ENCODE peak calls at places on chromosomes 3 and 15, in six cellular contexts. J is K562, T is GM12891, S is GM12878, F is H1, D is HepG2. H is an unnamed sample.

GRCh38 chr15:51677453-51677852 is 3.9 kb upstream of the SCG3 start:
- DNase-seq in J (no peak), T (no peak), S (no peak), F (no peak), D (no peak), H (no peak)

GRCh38 chr3:126487151-126487771 is 11.6 kb upstream of the ZXDC start:
- DNase-seq in J (peak; percentile 23), T (no peak), S (no peak), F (no peak), D (peak; percentile 58), H (no peak)

GRCh38 chr15:97504031-97504430 is 456.5 kb upstream of the ARRDC4 start:
- DNase-seq in J (no peak), T (no peak), S (no peak), F (no peak), D (no peak), H (no peak)

GRCh38 chr3:44186712-44187111 is 55.0 kb upstream of the TOPAZ1 start:
- DNase-seq in J (no peak), T (no peak), S (no peak), F (no peak), D (no peak), H (no peak)

GRCh38 chr3:153901991-153902390 is 219.2 kb upstream of the ARHGEF26 start:
- DNase-seq in J (no peak), T (no peak), S (no peak), F (no peak), D (no peak), H (no peak)

GRCh38 chr15:95511680-95512079 is 818.8 kb upstream of the NR2F2 start:
- DNase-seq in J (no peak), T (no peak), S (no peak), F (no peak), D (no peak), H (no peak)

GRCh38 chr3:57135964-57136363 is 29.2 kb downstream of the IL17RD start:
- DNase-seq in J (no peak), T (no peak), S (no peak), F (no peak), D (no peak), H (no peak)

GRCh38 chr15:55246567-55246966 is 43.0 kb downstream of the RAB27A start:
- DNase-seq in J (no peak), T (no peak), S (no peak), F (no peak), D (no peak), H (no peak)

GRCh38 chr3:28069438-28069837 is 172.0 kb upstream of the CMC1 start:
- DNase-seq in J (no peak), T (no peak), S (no peak), F (no peak), D (no peak), H (no peak)

GRCh38 chr15:60585743-60586708 is 107.1 kb upstream of the ICE2 start:
- DNase-seq in J (peak; percentile 73), T (peak; percentile 13), S (no peak), F (no peak), D (peak; percentile 68), H (no peak)

GRCh38 chr3:138433892-138434275 is 532 bp upstream of the ESYT3 start:
- DNase-seq in J (no peak), T (no peak), S (no peak), F (no peak), D (no peak), H (no peak)

GRCh38 chr3:164903820-164904451 is 174.4 kb downstream of the SI start:
- DNase-seq in J (no peak), T (no peak), S (no peak), F (no peak), D (no peak), H (no peak)

GRCh38 chr3:52722491-52722890 is 16.6 kb downstream of the SPCS1 start:
- DNase-seq in J (no peak), T (no peak), S (no peak), F (no peak), D (no peak), H (no peak)

GRCh38 chr15:70522323-70522966 is 240.9 kb downstream of the UACA start:
- DNase-seq in J (no peak), T (no peak), S (no peak), F (no peak), D (no peak), H (no peak)

GRCh38 chr3:175159202-175159601 is 300.1 kb downstream of the NAALADL2 start:
- DNase-seq in J (no peak), T (no peak), S (no peak), F (no peak), D (no peak), H (no peak)

GRCh38 chr15:28191832-28192231 is 92.7 kb upstream of the OCA2 start:
- DNase-seq in J (no peak), T (no peak), S (no peak), F (no peak), D (no peak), H (no peak)

GRCh38 chr3:42772670-42773408 is at the start of gene CCDC13:
- DNase-seq in J (peak; percentile 62), T (peak; percentile 93), S (peak; percentile 73), F (peak; percentile 98), D (no peak), H (peak; percentile 88)

GRCh38 chr3:15803913-15804312 is 6.1 kb upstream of the ANKRD28 start:
- DNase-seq in J (no peak), T (no peak), S (no peak), F (no peak), D (no peak), H (no peak)

GRCh38 chr3:169311366-169311765 is 352.1 kb downstream of the MECOM start:
- DNase-seq in J (no peak), T (no peak), S (no peak), F (no peak), D (no peak), H (no peak)

GRCh38 chr3:16064660-16065414 is 109.6 kb upstream of the GALNT15 start:
- DNase-seq in J (no peak), T (no peak), S (no peak), F (no peak), D (peak; percentile 12), H (no peak)

GRCh38 chr3:185021326-185021725 is 131.5 kb downstream of the C3orf70 start:
- DNase-seq in J (no peak), T (no peak), S (no peak), F (no peak), D (no peak), H (no peak)

GRCh38 chr15:40108061-40108854 is 421 bp downstream of the BMF start:
- DNase-seq in J (no peak), T (no peak), S (no peak), F (no peak), D (no peak), H (no peak)

GRCh38 chr3:150722267-150722666 is 18.5 kb upstream of the ERICH6 start:
- DNase-seq in J (no peak), T (no peak), S (no peak), F (no peak), D (no peak), H (no peak)

GRCh38 chr3:182609575-182610156 is 183.6 kb upstream of the ATP11B start:
- DNase-seq in J (no peak), T (no peak), S (no peak), F (no peak), D (no peak), H (no peak)

GRCh38 chr3:189099505-189100290 is 72.1 kb upstream of the TPRG1 start:
- DNase-seq in J (no peak), T (no peak), S (no peak), F (no peak), D (no peak), H (no peak)

GRCh38 chr3:100748220-100748619 is 38.9 kb downstream of the TFG start:
- DNase-seq in J (peak; percentile 22), T (no peak), S (no peak), F (no peak), D (no peak), H (no peak)

GRCh38 chr15:47484997-47485396 is 232.3 kb upstream of the SEMA6D start:
- DNase-seq in J (no peak), T (no peak), S (no peak), F (no peak), D (no peak), H (no peak)

GRCh38 chr3:133459400-133459799 is 59.5 kb downstream of the BFSP2 start:
- DNase-seq in J (no peak), T (no peak), S (no peak), F (no peak), D (peak; percentile 27), H (no peak)

GRCh38 chr3:125386811-125387210 is 11.7 kb upstream of the ZNF148 start:
- DNase-seq in J (no peak), T (no peak), S (no peak), F (no peak), D (no peak), H (no peak)

GRCh38 chr3:13088020-13089006 is 15.1 kb upstream of the IQSEC1 start:
- DNase-seq in J (no peak), T (no peak), S (no peak), F (no peak), D (no peak), H (no peak)

GRCh38 chr15:29398907-29399306 is 129.3 kb upstream of the NSMCE3 start:
- DNase-seq in J (no peak), T (no peak), S (no peak), F (no peak), D (no peak), H (no peak)

GRCh38 chr15:58556541-58556940 is 124.8 kb downstream of the LIPC start:
- DNase-seq in J (no peak), T (no peak), S (no peak), F (no peak), D (no peak), H (no peak)

GRCh38 chr3:174276826-174277225 is 582.3 kb upstream of the NAALADL2 start:
- DNase-seq in J (no peak), T (no peak), S (no peak), F (no peak), D (no peak), H (no peak)

GRCh38 chr3:16810013-16810412 is 74.7 kb upstream of the PLCL2 start:
- DNase-seq in J (no peak), T (no peak), S (no peak), F (no peak), D (no peak), H (no peak)

GRCh38 chr3:157465741-157466140 is 29.1 kb downstream of the PTX3 start:
- DNase-seq in J (no peak), T (no peak), S (no peak), F (no peak), D (no peak), H (no peak)

GRCh38 chr15:67066041-67067021 is 929 bp downstream of the SMAD3 start:
- DNase-seq in J (peak; percentile 59), T (no peak), S (no peak), F (no peak), D (no peak), H (no peak)
- TF ChIP-seq TAF1 in J (peak; percentile 22), T (no peak), S (peak; percentile 8), F (peak; percentile 29), D (peak; percentile 36), H (no peak)

GRCh38 chr3:29324180-29324651 is 43.3 kb downstream of the RBMS3 start:
- DNase-seq in J (no peak), T (peak; percentile 7), S (peak; percentile 84), F (no peak), D (no peak), H (no peak)
- TF ChIP-seq POLR2A in J (no peak), T (no peak), S (no peak), F (no peak), D (no peak), H (peak; percentile 27)

GRCh38 chr3:152491922-152492321 is 223.2 kb downstream of the MBNL1 start:
- DNase-seq in J (no peak), T (no peak), S (no peak), F (no peak), D (no peak), H (no peak)
- TF ChIP-seq POLR2AphosphoS5 in J (no peak), T (no peak), S (no peak), F (no peak), D (no peak), H (no peak)

GRCh38 chr15:50166216-50166615 is 15.8 kb upstream of the SLC27A2 start:
- DNase-seq in J (no peak), T (no peak), S (no peak), F (no peak), D (no peak), H (no peak)
- TF ChIP-seq TAF1 in J (no peak), T (no peak), S (no peak), F (no peak), D (no peak), H (no peak)